ENCODE peak calls at places on chromosomes 3 and 15, in eight cellular contexts. I is ovary, S is IMR-90, E is mammary epithelial cell, W is spleen, C is tibial artery, R is left lung, H is hepatocyte. Y is an unnamed sample. For H3K27me3, the result is how much of the 10 kb centered on the place peaks cover.

GRCh38 chr3:124591699-124592098 is 138.6 kb upstream of the UMPS start:
- DNase-seq in I (no peak), S (no peak), E (no peak), W (no peak), C (no peak), R (no peak), H (no peak), Y (no peak)

GRCh38 chr15:59998256-59999063 is 5.7 kb upstream of the FOXB1 start:
- DNase-seq in I (no peak), S (no peak), E (no peak), W (no peak), C (no peak), R (no peak), H (no peak), Y (no peak)

GRCh38 chr15:48720646-48721045 is 75.1 kb upstream of the FBN1 start:
- DNase-seq in I (no peak), S (no peak), E (no peak), W (no peak), C (no peak), R (no peak), H (no peak), Y (no peak)

GRCh38 chr3:8500208-8500961 is 1.2 kb upstream of the LMCD1 start:
- DNase-seq in I (peak), S (peak), E (no peak), W (no peak), C (no peak), R (no peak), H (peak), Y (no peak)

GRCh38 chr3:9398715-9399708 is 1.6 kb downstream of the SETD5 start:
- DNase-seq in I (no peak), S (peak), E (peak), W (no peak), C (no peak), R (no peak), H (peak), Y (no peak)

GRCh38 chr3:144499346-144499745 is 527.7 kb downstream of the DIPK2A start:
- DNase-seq in I (no peak), S (no peak), E (no peak), W (no peak), C (no peak), R (no peak), H (no peak), Y (no peak)

GRCh38 chr3:159157275-159157674 is 355.4 kb downstream of the MFSD1 start:
- DNase-seq in I (no peak), S (no peak), E (no peak), W (no peak), C (no peak), R (no peak), H (no peak), Y (no peak)

GRCh38 chr3:166526878-166527277 is 689.7 kb upstream of the BCHE start:
- DNase-seq in I (no peak), S (no peak), E (no peak), W (no peak), C (no peak), R (no peak), H (no peak), Y (no peak)

GRCh38 chr3:185519021-185519420 is 20.2 kb upstream of the TMEM41A start:
- DNase-seq in I (no peak), S (no peak), E (peak), W (no peak), C (no peak), R (no peak), H (no peak), Y (no peak)

GRCh38 chr15:92733934-92734521 is 78.5 kb upstream of the FAM174B start:
- DNase-seq in I (peak), S (peak), E (no peak), W (no peak), C (no peak), R (no peak), H (peak), Y (no peak)

GRCh38 chr3:42300013-42300412 is 34.0 kb upstream of the CCK start:
- DNase-seq in I (no peak), S (peak), E (peak), W (no peak), C (no peak), R (no peak), H (peak), Y (no peak)

GRCh38 chr15:87716422-87716821 is 540.1 kb downstream of the NTRK3 start:
- DNase-seq in I (no peak), S (no peak), E (no peak), W (no peak), C (no peak), R (no peak), H (no peak), Y (no peak)

GRCh38 chr3:111903067-111903511 is 44.0 kb downstream of the PHLDB2 start:
- DNase-seq in I (no peak), S (peak), E (peak), W (no peak), C (no peak), R (no peak), H (no peak), Y (no peak)

GRCh38 chr3:111761309-111761795 is 97.7 kb upstream of the PHLDB2 start:
- DNase-seq in I (no peak), S (peak), E (peak), W (no peak), C (no peak), R (no peak), H (no peak), Y (no peak)

GRCh38 chr3:166472015-166472414 is 634.8 kb upstream of the BCHE start:
- DNase-seq in I (no peak), S (no peak), E (no peak), W (no peak), C (no peak), R (no peak), H (no peak), Y (no peak)

GRCh38 chr3:46573701-46574100 is 7.6 kb upstream of the LRRC2 start:
- DNase-seq in I (no peak), S (no peak), E (no peak), W (no peak), C (no peak), R (no peak), H (no peak), Y (no peak)

GRCh38 chr3:179801831-179802230 is 149.0 kb downstream of the USP13 start:
- DNase-seq in I (no peak), S (peak), E (no peak), W (no peak), C (no peak), R (no peak), H (no peak), Y (no peak)

GRCh38 chr15:39598186-39598850 is 17.4 kb downstream of the THBS1 start:
- DNase-seq in I (no peak), S (peak), E (peak), W (no peak), C (no peak), R (no peak), H (no peak), Y (no peak)

GRCh38 chr3:71127463-71128243 is 455.9 kb downstream of the FOXP1 start:
- DNase-seq in I (no peak), S (peak), E (peak), W (no peak), C (no peak), R (no peak), H (peak), Y (no peak)

GRCh38 chr3:197349368-197349767 is 51.0 kb upstream of the DLG1 start:
- DNase-seq in I (no peak), S (no peak), E (no peak), W (peak), C (no peak), R (no peak), H (no peak), Y (no peak)

GRCh38 chr3:107690522-107691138 is 167.9 kb downstream of the BBX start:
- DNase-seq in I (no peak), S (peak), E (peak), W (no peak), C (no peak), R (no peak), H (peak), Y (no peak)

GRCh38 chr3:106157411-106157810 is 288.6 kb upstream of the CBLB start:
- DNase-seq in I (no peak), S (no peak), E (no peak), W (no peak), C (no peak), R (no peak), H (peak), Y (no peak)

GRCh38 chr3:27360113-27361078 is 8.8 kb downstream of the NEK10 start:
- DNase-seq in I (no peak), S (peak), E (peak), W (no peak), C (no peak), R (no peak), H (peak), Y (no peak)

GRCh38 chr15:30859091-30859874 is 44.4 kb upstream of the FAN1 start:
- DNase-seq in I (no peak), S (peak), E (no peak), W (no peak), C (no peak), R (no peak), H (peak), Y (no peak)

GRCh38 chr3:153927107-153927506 is 194.1 kb upstream of the ARHGEF26 start:
- DNase-seq in I (no peak), S (peak), E (peak), W (no peak), C (no peak), R (no peak), H (peak), Y (no peak)

GRCh38 chr15:66707310-66708160 is 5.5 kb downstream of the SMAD6 start:
- DNase-seq in I (peak), S (peak), E (no peak), W (no peak), C (peak), R (no peak), H (peak), Y (peak)

GRCh38 chr3:24952388-24952787 is 457.7 kb upstream of the THRB start:
- DNase-seq in I (no peak), S (no peak), E (no peak), W (no peak), C (no peak), R (no peak), H (no peak), Y (no peak)
- H3K27me3 ChIP-seq in I (under half), S (under half), E (under half), W (under half), C (under half), R (under half), H (under half), Y (under half)

GRCh38 chr3:65493938-65494337 is 544.8 kb downstream of the MAGI1 start:
- DNase-seq in I (no peak), S (no peak), E (no peak), W (no peak), C (no peak), R (no peak), H (no peak), Y (no peak)

GRCh38 chr3:65492249-65492648 is 546.5 kb downstream of the MAGI1 start:
- DNase-seq in I (no peak), S (no peak), E (no peak), W (no peak), C (no peak), R (no peak), H (no peak), Y (no peak)

GRCh38 chr3:65490132-65490531 is 548.6 kb downstream of the MAGI1 start:
- DNase-seq in I (no peak), S (no peak), E (no peak), W (no peak), C (no peak), R (no peak), H (no peak), Y (no peak)

GRCh38 chr3:65489253-65489652 is 549.5 kb downstream of the MAGI1 start:
- DNase-seq in I (no peak), S (no peak), E (no peak), W (no peak), C (no peak), R (no peak), H (no peak), Y (no peak)

DNA sequence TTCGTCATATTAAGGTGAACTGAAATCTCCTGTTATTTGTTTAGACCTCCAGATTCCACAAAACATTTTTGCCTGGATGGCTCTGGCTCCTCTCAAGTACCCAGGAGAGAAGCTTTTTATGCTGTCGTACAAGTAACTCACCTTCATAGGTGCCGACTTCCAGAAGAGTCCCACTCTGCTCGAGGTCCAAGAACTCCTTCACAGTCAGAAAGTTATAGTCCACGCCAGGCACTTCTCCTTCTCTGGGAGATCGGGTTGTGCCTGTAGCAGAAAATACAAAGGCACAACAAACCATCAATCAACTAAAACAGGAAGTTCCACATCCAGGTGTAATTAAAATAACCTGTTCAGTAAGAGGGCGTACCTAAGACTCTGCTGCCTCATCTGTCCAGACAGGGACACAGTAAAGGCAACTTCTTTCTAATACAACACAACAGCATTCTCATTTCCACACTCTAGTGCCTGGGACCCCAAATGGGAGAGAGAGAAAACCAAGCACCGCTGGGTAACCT is 545.3 kb downstream of the MAGI1 start:
- DNase-seq in I (no peak), S (no peak), E (no peak), W (no peak), C (no peak), R (no peak), H (no peak), Y (no peak)
- TF ChIP-seq CTCF in I (no peak), S (no peak), E (no peak), W (no peak), C (no peak), R (no peak), H (no peak), Y (no peak)

DNA sequence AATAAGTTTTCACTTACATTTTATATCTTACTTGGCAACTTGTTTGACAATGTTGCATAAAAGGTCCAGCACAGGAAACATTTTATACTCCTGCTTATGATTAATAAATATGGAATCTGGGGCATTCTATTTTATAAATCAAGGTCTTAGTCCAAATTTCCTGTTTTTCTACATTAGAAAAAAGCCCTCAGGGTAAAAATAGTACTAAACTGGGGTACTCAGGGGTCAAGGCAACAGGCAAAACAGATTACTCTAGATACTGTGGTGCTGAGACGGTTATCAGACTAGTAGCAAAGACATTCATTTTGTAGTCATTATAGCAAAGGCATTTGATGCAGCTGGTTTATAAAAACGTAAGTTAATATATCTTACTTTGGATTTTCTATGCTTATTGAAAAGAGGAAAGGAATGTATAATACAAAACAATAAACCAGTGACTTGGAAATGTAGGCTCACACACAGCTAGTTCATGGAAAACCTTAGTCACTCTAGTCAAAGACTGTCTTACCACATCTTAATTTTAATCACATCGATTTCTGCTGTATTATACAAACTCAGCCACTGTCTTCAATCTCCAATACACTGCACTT is 45.4 kb upstream of the FILIP1L start:
- DNase-seq in I (no peak), S (peak), E (peak), W (no peak), C (no peak), R (no peak), H (no peak), Y (no peak)
- H3K27me3 ChIP-seq in I (under half), S (under half), E (under half), W (under half), C (under half), R (under half), H (under half), Y (under half)

DNA sequence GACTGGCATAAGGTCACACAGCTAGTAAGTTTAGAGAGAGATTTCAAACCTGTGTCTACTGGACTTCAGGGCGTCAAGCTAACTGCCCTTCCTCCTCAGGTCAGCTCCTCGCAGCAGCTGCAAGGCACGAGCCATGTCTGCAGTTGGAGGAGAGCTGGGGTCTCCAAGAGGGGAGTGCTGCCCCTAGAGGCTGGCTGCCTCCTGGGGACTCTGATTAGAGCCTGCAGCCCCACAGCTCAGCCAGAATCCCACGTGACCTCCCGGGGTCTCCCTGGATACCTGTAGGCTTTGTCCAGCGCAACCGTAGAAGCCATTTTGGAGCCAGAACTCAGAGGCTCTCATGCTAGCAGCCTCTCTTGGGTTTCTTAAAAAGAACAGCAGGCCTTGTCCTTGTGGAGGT is 15.0 kb downstream of the SLC6A1 start:
- DNase-seq in I (no peak), S (no peak), E (no peak), W (no peak), C (no peak), R (no peak), H (no peak), Y (no peak)
- TF ChIP-seq CTCF in I (no peak), S (no peak), E (no peak), W (no peak), C (no peak), R (no peak), H (no peak), Y (no peak)

GRCh38 chr15:69140306-69140705 is 20.1 kb upstream of the GLCE start:
- DNase-seq in I (no peak), S (no peak), E (peak), W (no peak), C (no peak), R (no peak), H (no peak), Y (no peak)
- H3K27me3 ChIP-seq in I (under half), S (half or more), E (under half), W (under half), C (under half), R (under half), H (under half), Y (under half)

GRCh38 chr3:17745301-17745700 is 2.9 kb upstream of the TBC1D5 start:
- DNase-seq in I (no peak), S (no peak), E (no peak), W (no peak), C (no peak), R (no peak), H (no peak), Y (no peak)
- TF ChIP-seq CTCF in I (no peak), S (no peak), E (no peak), W (no peak), C (no peak), R (no peak), H (no peak), Y (no peak)

GRCh38 chr15:40931300-40932142 is 2.4 kb downstream of the DLL4 start:
- DNase-seq in I (no peak), S (no peak), E (no peak), W (peak), C (no peak), R (no peak), H (no peak), Y (no peak)

GRCh38 chr15:40930430-40931299 is 1.5 kb downstream of the DLL4 start:
- DNase-seq in I (no peak), S (peak), E (peak), W (peak), C (no peak), R (peak), H (peak), Y (no peak)

GRCh38 chr15:40928975-40929729 is at the start of gene DLL4:
- DNase-seq in I (no peak), S (peak), E (peak), W (peak), C (no peak), R (peak), H (peak), Y (peak)

GRCh38 chr15:40928351-40928974 is 677 bp upstream of the DLL4 start:
- DNase-seq in I (no peak), S (no peak), E (peak), W (peak), C (no peak), R (no peak), H (peak), Y (no peak)

GRCh38 chr15:40929730-40930429 is 740 bp downstream of the DLL4 start:
- DNase-seq in I (peak), S (peak), E (peak), W (peak), C (no peak), R (peak), H (peak), Y (peak)
- H3K27me3 ChIP-seq in I (under half), S (under half), E (under half), W (half or more), C (half or more), R (under half), H (under half), Y (under half)

Y was measured in pancreas.